ENCODE peak calls at places on chromosomes 11 and 22, in seven cellular contexts. One of them, this sample, is unnamed.

GRCh38 chr22:38572065-38572464 is 2.1 kb upstream of the DMC1 start:
- DNase-seq in transverse colon: peak; percentile 26
- DNase-seq in WTC11: no peak
- DNase-seq in cardiac fibroblast: peak; percentile 77
- DNase-seq in SK-N-SH: peak; percentile 30
- DNase-seq in glutamatergic neuron: no peak
- DNase-seq in brain microvascular endothelial cell: peak; percentile 65
- DNase-seq in this sample: no peak

GRCh38 chr11:31725176-31725575 is 85.9 kb downstream of the PAX6 start:
- DNase-seq in transverse colon: no peak
- DNase-seq in WTC11: no peak
- DNase-seq in cardiac fibroblast: peak; percentile 5
- DNase-seq in SK-N-SH: no peak
- DNase-seq in glutamatergic neuron: no peak
- DNase-seq in brain microvascular endothelial cell: no peak
- DNase-seq in this sample: no peak

GRCh38 chr11:35404397-35404775 is 15.0 kb downstream of the SLC1A2 start:
- DNase-seq in transverse colon: peak; percentile 27
- DNase-seq in WTC11: peak; percentile 76
- DNase-seq in cardiac fibroblast: peak; percentile 56
- DNase-seq in SK-N-SH: peak; percentile 29
- DNase-seq in glutamatergic neuron: peak; percentile 67
- DNase-seq in brain microvascular endothelial cell: no peak
- DNase-seq in this sample: no peak

GRCh38 chr11:125141686-125142535 is 22.6 kb upstream of the PKNOX2 start:
- DNase-seq in transverse colon: peak; percentile 30
- DNase-seq in WTC11: peak; percentile 90
- DNase-seq in cardiac fibroblast: peak; percentile 46
- DNase-seq in SK-N-SH: peak; percentile 87
- DNase-seq in glutamatergic neuron: peak; percentile 85
- DNase-seq in brain microvascular endothelial cell: peak; percentile 27
- DNase-seq in this sample: peak; percentile 65

GRCh38 chr11:83007909-83008580 is 63.7 kb downstream of the RAB30 start:
- DNase-seq in transverse colon: peak; percentile 68
- DNase-seq in WTC11: peak; percentile 17
- DNase-seq in cardiac fibroblast: no peak
- DNase-seq in SK-N-SH: peak; percentile 72
- DNase-seq in glutamatergic neuron: no peak
- DNase-seq in brain microvascular endothelial cell: peak; percentile 45
- DNase-seq in this sample: no peak

GRCh38 chr11:45777127-45777969 is 27.6 kb upstream of the SLC35C1 start:
- DNase-seq in transverse colon: no peak
- DNase-seq in WTC11: no peak
- DNase-seq in cardiac fibroblast: peak; percentile 44
- DNase-seq in SK-N-SH: no peak
- DNase-seq in glutamatergic neuron: no peak
- DNase-seq in brain microvascular endothelial cell: no peak
- DNase-seq in this sample: no peak

GRCh38 chr11:115377882-115378296 is 126.3 kb downstream of the CADM1 start:
- DNase-seq in transverse colon: no peak
- DNase-seq in WTC11: no peak
- DNase-seq in cardiac fibroblast: no peak
- DNase-seq in SK-N-SH: no peak
- DNase-seq in glutamatergic neuron: no peak
- DNase-seq in brain microvascular endothelial cell: no peak
- DNase-seq in this sample: no peak

GRCh38 chr22:43078522-43078921 is 10.7 kb downstream of the TTLL1 start:
- DNase-seq in transverse colon: peak; percentile 78
- DNase-seq in WTC11: no peak
- DNase-seq in cardiac fibroblast: no peak
- DNase-seq in SK-N-SH: no peak
- DNase-seq in glutamatergic neuron: no peak
- DNase-seq in brain microvascular endothelial cell: no peak
- DNase-seq in this sample: no peak

GRCh38 chr11:26194871-26195270 is 137.1 kb upstream of the ANO3 start:
- DNase-seq in transverse colon: no peak
- DNase-seq in WTC11: no peak
- DNase-seq in cardiac fibroblast: peak; percentile 49
- DNase-seq in SK-N-SH: no peak
- DNase-seq in glutamatergic neuron: no peak
- DNase-seq in brain microvascular endothelial cell: peak; percentile 35
- DNase-seq in this sample: no peak

GRCh38 chr11:62923634-62924411 is 2.7 kb upstream of the CHRM1 start:
- DNase-seq in transverse colon: no peak
- DNase-seq in WTC11: no peak
- DNase-seq in cardiac fibroblast: no peak
- DNase-seq in SK-N-SH: no peak
- DNase-seq in glutamatergic neuron: peak; percentile 47
- DNase-seq in brain microvascular endothelial cell: no peak
- DNase-seq in this sample: no peak

GRCh38 chr11:113113801-113114451 is 152.7 kb downstream of the NCAM1 start:
- DNase-seq in transverse colon: no peak
- DNase-seq in WTC11: no peak
- DNase-seq in cardiac fibroblast: no peak
- DNase-seq in SK-N-SH: no peak
- DNase-seq in glutamatergic neuron: no peak
- DNase-seq in brain microvascular endothelial cell: no peak
- DNase-seq in this sample: no peak

DNA sequence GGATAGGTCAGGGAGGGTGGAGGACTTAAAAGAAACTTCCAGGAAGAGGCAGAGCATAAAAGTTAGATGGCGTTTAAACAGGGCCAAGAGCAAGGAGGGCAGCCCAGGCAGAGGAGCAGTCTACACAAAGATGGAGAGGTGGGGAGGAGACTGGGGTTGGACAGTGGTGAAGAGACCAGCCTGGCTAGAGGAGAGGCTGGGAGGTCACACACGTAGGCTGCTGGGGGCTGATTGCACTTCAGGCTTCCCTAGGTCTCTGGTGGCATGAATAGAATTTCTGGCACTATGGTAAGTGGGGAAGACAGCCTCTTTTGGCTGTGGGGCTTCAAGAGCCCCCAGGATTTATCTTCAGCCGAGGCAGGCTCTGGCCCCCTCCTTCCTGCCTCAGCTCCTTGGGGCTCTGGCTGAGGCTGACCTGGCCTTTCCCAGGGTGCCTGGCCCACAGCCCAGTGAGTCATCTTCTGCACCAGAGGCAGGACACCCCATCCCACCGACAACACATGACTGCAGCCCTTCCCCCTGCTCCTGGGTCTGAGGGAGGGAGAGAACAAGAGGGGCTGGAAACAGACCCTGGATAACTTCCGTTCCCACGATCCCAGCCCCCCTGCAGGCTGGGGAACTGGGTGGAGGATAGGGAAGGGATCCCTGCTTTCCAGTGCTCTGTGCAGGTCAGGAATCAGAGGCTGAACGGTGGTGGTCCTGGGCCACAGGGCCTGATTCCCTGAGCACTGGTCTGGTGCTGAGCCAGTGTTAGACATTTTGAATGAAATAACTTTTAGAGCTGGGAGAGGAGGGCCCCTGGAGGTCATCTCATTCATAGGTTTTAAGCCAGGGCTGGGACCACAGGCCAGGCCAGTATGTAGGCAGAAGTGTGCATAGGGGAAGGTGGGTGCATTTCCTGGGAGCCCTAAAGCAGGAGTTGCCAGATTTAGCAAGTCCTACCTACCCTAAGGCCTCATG is 26.4 kb downstream of the ARHGEF17 start:
- DNase-seq in transverse colon: peak; percentile 67
- DNase-seq in WTC11: no peak
- DNase-seq in cardiac fibroblast: peak; percentile 88
- DNase-seq in SK-N-SH: peak; percentile 83
- DNase-seq in glutamatergic neuron: no peak
- DNase-seq in brain microvascular endothelial cell: peak; percentile 84
- DNase-seq in this sample: no peak
- TF ChIP-seq CTCF in transverse colon: no peak
- TF ChIP-seq CTCF in WTC11: no peak
- TF ChIP-seq CTCF in cardiac fibroblast: peak; percentile 10
- TF ChIP-seq CTCF in SK-N-SH: no peak
- TF ChIP-seq CTCF in glutamatergic neuron: no peak
- TF ChIP-seq CTCF in brain microvascular endothelial cell: peak; percentile 6
- TF ChIP-seq CTCF in this sample: no peak

GRCh38 chr11:120513436-120514315 is 2.1 kb downstream of the GRIK4 start:
- DNase-seq in transverse colon: no peak
- DNase-seq in WTC11: no peak
- DNase-seq in cardiac fibroblast: no peak
- DNase-seq in SK-N-SH: peak; percentile 76
- DNase-seq in glutamatergic neuron: no peak
- DNase-seq in brain microvascular endothelial cell: no peak
- DNase-seq in this sample: no peak

GRCh38 chr11:120511116-120511803 is at the start of gene GRIK4:
- DNase-seq in transverse colon: peak; percentile 81
- DNase-seq in WTC11: peak; percentile 92
- DNase-seq in cardiac fibroblast: peak; percentile 69
- DNase-seq in SK-N-SH: peak; percentile 96
- DNase-seq in glutamatergic neuron: peak; percentile 95
- DNase-seq in brain microvascular endothelial cell: peak; percentile 56
- DNase-seq in this sample: peak; percentile 81

GRCh38 chr11:120511804-120512726 is 517 bp downstream of the GRIK4 start:
- DNase-seq in transverse colon: no peak
- DNase-seq in WTC11: peak; percentile 45
- DNase-seq in cardiac fibroblast: no peak
- DNase-seq in SK-N-SH: peak; percentile 76
- DNase-seq in glutamatergic neuron: peak; percentile 41
- DNase-seq in brain microvascular endothelial cell: no peak
- DNase-seq in this sample: no peak

GRCh38 chr11:120514541-120515121 is 3.1 kb downstream of the GRIK4 start:
- DNase-seq in transverse colon: no peak
- DNase-seq in WTC11: no peak
- DNase-seq in cardiac fibroblast: no peak
- DNase-seq in SK-N-SH: no peak
- DNase-seq in glutamatergic neuron: no peak
- DNase-seq in brain microvascular endothelial cell: no peak
- DNase-seq in this sample: no peak

DNA sequence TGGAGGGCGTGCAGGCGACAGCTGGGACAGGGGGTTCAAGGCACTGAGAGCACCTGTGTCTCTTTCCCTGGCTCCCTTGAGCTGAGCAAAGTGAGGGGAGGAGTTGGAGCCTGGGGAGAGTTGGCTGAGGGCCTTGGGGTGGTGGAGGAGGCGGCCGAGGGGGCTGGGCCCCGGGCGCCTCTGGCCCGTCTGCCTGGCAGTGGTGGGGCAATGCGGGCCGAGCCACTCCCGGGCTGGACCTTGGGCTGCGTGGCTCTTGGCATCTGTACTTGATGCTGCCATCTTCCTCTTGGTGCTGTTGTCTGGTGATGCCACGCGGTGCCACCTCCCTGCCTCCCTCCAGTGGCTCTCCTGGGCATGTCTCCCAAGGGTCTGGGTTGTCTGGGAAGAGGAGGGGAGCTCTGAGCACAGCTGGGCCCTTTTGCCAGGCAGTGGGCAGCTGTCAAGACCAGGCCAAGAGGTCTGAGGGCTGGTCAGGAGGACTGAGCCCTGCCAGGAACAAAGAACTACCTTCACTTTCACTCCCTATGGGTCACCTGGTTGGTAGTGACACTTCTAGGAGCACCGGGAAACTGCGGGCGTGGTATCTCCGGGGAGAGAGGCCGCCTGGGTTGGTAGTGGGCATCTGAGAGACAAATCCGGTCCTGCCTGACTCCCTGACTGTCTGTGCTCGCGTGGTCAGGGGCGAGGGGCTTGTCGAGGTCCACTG is 1.3 kb downstream of the GRIK4 start:
- DNase-seq in transverse colon: no peak
- DNase-seq in WTC11: no peak
- DNase-seq in cardiac fibroblast: no peak
- DNase-seq in SK-N-SH: peak; percentile 63
- DNase-seq in glutamatergic neuron: no peak
- DNase-seq in brain microvascular endothelial cell: no peak
- DNase-seq in this sample: no peak
- TF ChIP-seq CTCF in transverse colon: no peak
- TF ChIP-seq CTCF in WTC11: no peak
- TF ChIP-seq CTCF in cardiac fibroblast: no peak
- TF ChIP-seq CTCF in SK-N-SH: no peak
- TF ChIP-seq CTCF in glutamatergic neuron: no peak
- TF ChIP-seq CTCF in brain microvascular endothelial cell: peak; percentile 23
- TF ChIP-seq CTCF in this sample: no peak

DNA sequence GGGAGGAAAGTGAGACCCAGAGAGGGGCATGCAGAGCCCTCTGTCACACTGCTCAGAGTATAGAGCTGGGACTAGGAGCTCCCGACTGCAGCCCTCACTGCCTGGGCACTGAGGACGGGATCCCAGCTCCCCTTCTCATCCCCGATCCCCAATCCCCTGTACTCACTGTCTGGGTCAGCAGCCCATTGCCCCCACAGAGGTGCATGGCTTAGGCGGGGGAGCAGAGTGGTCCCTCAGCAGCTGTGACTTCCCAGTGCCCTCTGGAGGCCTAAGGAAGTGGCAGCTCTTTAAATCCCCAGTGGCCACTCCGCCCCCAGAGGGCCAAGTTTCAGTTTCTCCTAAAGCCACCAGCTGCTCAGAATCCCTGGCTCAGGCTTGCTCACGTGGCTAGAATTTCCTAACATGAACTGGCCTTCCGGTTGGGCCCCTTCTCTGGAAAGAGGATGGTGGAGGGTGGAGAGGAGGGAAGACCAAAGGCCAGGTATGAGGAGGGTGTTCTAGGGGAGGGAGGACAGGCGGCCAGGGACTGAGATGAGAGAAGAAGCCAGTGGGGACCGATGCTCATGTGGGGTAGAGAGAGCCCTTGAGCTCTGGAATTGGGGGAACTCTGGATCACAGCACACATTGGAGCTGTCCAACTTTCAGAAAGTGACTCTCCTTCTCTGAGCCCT is at the start of gene BATF2:
- DNase-seq in transverse colon: peak; percentile 90
- DNase-seq in WTC11: peak; percentile 76
- DNase-seq in cardiac fibroblast: peak; percentile 66
- DNase-seq in SK-N-SH: peak; percentile 64
- DNase-seq in glutamatergic neuron: no peak
- DNase-seq in brain microvascular endothelial cell: peak; percentile 57
- DNase-seq in this sample: peak; percentile 33
- TF ChIP-seq CTCF in transverse colon: peak; percentile 60
- TF ChIP-seq CTCF in WTC11: no peak
- TF ChIP-seq CTCF in cardiac fibroblast: peak; percentile 37
- TF ChIP-seq CTCF in SK-N-SH: peak; percentile 44
- TF ChIP-seq CTCF in glutamatergic neuron: no peak
- TF ChIP-seq CTCF in brain microvascular endothelial cell: peak; percentile 68
- TF ChIP-seq CTCF in this sample: no peak

DNA sequence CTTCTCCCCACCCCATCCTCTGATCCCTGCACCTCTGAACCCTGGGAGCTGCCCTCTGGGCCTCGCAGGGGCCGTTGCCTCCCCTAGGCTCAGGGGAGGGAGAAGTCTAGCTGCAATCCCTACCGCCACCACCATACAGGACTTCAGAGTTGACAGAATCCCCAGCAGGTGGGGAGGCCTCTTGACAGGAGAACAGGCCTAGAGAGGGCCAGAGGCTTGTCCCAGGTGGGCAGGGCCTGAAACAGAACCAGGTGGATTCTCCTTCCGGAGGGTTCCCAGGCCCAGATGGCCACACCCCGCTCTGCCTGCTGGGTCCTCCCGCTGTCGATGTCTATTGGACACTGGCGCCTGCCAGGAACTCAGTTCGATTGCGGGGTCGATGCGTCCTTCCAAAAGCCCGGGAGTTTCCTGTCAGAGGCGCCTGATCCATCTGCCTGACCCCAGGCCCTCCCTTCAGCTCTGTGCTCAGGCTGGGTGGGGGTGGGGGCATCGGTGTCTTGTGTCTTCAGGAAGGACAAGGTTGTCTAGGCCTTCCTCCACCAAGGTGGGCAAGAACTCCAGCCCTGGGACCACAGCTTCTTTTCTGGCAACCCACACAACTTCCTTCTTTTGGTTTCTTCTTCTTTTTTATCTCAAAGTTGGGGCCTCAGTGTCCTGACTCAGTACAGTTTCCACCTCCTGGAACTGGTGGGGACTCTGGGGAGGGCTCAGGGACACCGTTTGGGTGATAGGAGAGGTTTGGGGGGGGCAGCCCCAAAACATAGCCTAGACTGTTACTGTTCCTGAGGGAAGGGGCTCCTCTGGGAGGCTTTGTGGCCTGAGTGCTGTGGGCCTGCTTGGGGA is 6.4 kb downstream of the STARD10 start:
- DNase-seq in transverse colon: peak; percentile 72
- DNase-seq in WTC11: peak; percentile 88
- DNase-seq in cardiac fibroblast: no peak
- DNase-seq in SK-N-SH: peak; percentile 46
- DNase-seq in glutamatergic neuron: no peak
- DNase-seq in brain microvascular endothelial cell: no peak
- DNase-seq in this sample: peak; percentile 33
- TF ChIP-seq CTCF in transverse colon: peak; percentile 29
- TF ChIP-seq CTCF in WTC11: no peak
- TF ChIP-seq CTCF in cardiac fibroblast: peak; percentile 14
- TF ChIP-seq CTCF in SK-N-SH: no peak
- TF ChIP-seq CTCF in glutamatergic neuron: peak; percentile 31
- TF ChIP-seq CTCF in brain microvascular endothelial cell: peak; percentile 14
- TF ChIP-seq CTCF in this sample: no peak

This sample was measured in activated B cell treated with CpG ODN at 0.5 μM for 24 hours.